ENCODE peak calls at places on chromosomes 11 and 22, in four cellular contexts. F is mesendoderm, C is H9, V is H1. L is an unnamed sample.
A peak's percentile ranks its signal among the peaks of the same experiment; 100 is the strongest.

GRCh38 chr11:68099474-68100405 is 21.4 kb downstream of the CHKA start:
- DNase-seq in F (peak; percentile 70), C (no peak), V (no peak), L (no peak)

GRCh38 chr22:19663821-19664325 is 50.4 kb upstream of the SEPTIN5 start:
- DNase-seq in F (peak; percentile 13), C (no peak), V (no peak), L (peak; percentile 61)

GRCh38 chr11:62372871-62373270 is 35.6 kb downstream of the ASRGL1 start:
- DNase-seq in F (no peak), C (no peak), V (no peak), L (no peak)

GRCh38 chr11:19790831-19791552 is 78.4 kb downstream of the NAV2 start:
- DNase-seq in F (peak; percentile 64), C (peak; percentile 91), V (no peak), L (no peak)

GRCh38 chr11:66056541-66056940 is 4.4 kb downstream of the SF3B2 start:
- DNase-seq in F (no peak), C (no peak), V (no peak), L (no peak)

GRCh38 chr11:111532365-111532709 is 8.2 kb upstream of the LAYN start:
- DNase-seq in F (no peak), C (no peak), V (no peak), L (no peak)

GRCh38 chr11:74686792-74687191 is 44.4 kb downstream of the CHRDL2 start:
- DNase-seq in F (no peak), C (no peak), V (no peak), L (peak; percentile 82)

GRCh38 chr11:123300874-123301695 is 106.0 kb upstream of the CLMP start:
- DNase-seq in F (peak; percentile 84), C (no peak), V (no peak), L (peak; percentile 68)

GRCh38 chr11:95389427-95389826 is 158.4 kb upstream of the SESN3 start:
- DNase-seq in F (no peak), C (no peak), V (no peak), L (no peak)

GRCh38 chr22:38298312-38299000 is 18.8 kb downstream of the CSNK1E start:
- DNase-seq in F (peak; percentile 96), C (peak; percentile 74), V (no peak), L (peak; percentile 88)

GRCh38 chr11:125931681-125932080 is 14.2 kb upstream of the VSIG10L2 start:
- DNase-seq in F (no peak), C (no peak), V (no peak), L (no peak)

GRCh38 chr11:108733479-108734116 is 68.7 kb downstream of the DDX10 start:
- DNase-seq in F (peak; percentile 31), C (no peak), V (no peak), L (peak; percentile 62)

GRCh38 chr11:1568451-1568911 is 3.6 kb downstream of the DUSP8 start:
- DNase-seq in F (peak; percentile 96), C (peak; percentile 84), V (no peak), L (no peak)

GRCh38 chr11:111469200-111469599 is 43.0 kb downstream of the BTG4 start:
- DNase-seq in F (no peak), C (no peak), V (no peak), L (peak; percentile 45)

GRCh38 chr11:109320595-109320994 is 101.4 kb upstream of the C11orf87 start:
- DNase-seq in F (peak; percentile 43), C (no peak), V (no peak), L (peak; percentile 34)

GRCh38 chr11:20125927-20126326 is 34.3 kb downstream of the DBX1 start:
- DNase-seq in F (peak; percentile 71), C (no peak), V (no peak), L (peak; percentile 79)

GRCh38 chr11:44632466-44633123 is 67.1 kb downstream of the CD82 start:
- DNase-seq in F (peak; percentile 77), C (peak; percentile 70), V (no peak), L (no peak)

GRCh38 chr11:69887841-69888670 is 68.8 kb upstream of the FGF3 start:
- DNase-seq in F (no peak), C (no peak), V (no peak), L (no peak)

GRCh38 chr11:92501346-92501745 is 276.7 kb downstream of the FAT3 start:
- DNase-seq in F (no peak), C (no peak), V (no peak), L (no peak)
- H4K5ac ChIP-seq in F (no peak overlapping the region), C (no peak overlapping the region), V (no peak overlapping the region), L (no peak overlapping the region)

DNA sequence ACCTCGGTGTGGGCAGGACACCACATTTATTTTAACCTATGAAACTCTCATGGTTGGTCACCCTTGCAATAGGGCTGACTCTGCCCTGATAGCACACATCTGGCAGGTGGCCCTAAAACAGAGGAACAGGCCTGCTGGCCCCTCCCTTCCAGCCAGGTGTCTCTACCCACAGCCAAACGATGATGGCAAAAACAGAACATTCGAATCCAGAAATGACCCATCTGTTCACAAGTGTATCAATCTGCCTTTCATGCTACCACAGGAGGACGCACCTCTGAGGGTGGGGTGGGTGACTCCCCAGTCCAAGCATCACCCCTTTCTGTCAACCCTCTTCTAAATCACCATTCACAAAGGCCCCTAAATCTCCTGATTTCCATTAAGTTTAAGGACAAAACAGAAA is 118.1 kb downstream of the ETS1 start:
- DNase-seq in F (no peak), C (no peak), V (no peak), L (no peak)
- H4K5ac ChIP-seq in F (no peak overlapping the region), C (no peak overlapping the region), V (no peak overlapping the region), L (no peak overlapping the region)

GRCh38 chr11:3861698-3862097 is 6.2 kb downstream of the STIM1 start:
- DNase-seq in F (no peak), C (no peak), V (no peak), L (no peak)
- H4K5ac ChIP-seq in F (no peak overlapping the region), C (no peak overlapping the region), V (no peak overlapping the region), L (no peak overlapping the region)

GRCh38 chr22:20764729-20765128 is 9.2 kb upstream of the SERPIND1 start:
- DNase-seq in F (no peak), C (no peak), V (no peak), L (no peak)

GRCh38 chr22:20764053-20764720 is 9.7 kb upstream of the SERPIND1 start:
- DNase-seq in F (no peak), C (no peak), V (no peak), L (no peak)

GRCh38 chr22:20761536-20761935 is 12.4 kb upstream of the SERPIND1 start:
- DNase-seq in F (no peak), C (no peak), V (no peak), L (peak; percentile 55)

GRCh38 chr22:20762233-20762796 is 11.6 kb upstream of the SERPIND1 start:
- DNase-seq in F (no peak), C (no peak), V (no peak), L (no peak)

DNA sequence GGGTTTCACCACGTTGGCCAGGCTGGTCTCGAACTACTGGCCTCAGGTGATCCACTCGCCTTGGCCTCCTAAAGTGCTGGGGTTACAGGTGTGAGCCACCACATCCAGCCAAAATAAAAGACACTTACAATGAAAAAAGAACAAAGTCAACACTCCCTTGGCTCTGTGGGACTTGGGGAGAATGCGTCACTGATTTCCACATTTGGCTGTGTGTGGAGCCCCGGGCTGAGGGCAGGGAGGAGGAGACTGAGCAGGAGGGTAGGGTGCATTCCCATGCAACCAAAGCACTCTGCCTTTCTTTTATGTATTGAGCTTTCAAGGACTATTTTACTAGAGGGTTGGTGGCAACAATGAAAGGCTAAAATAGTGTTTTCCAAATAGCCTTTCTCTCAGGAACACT is 10.3 kb upstream of the SERPIND1 start:
- DNase-seq in F (no peak), C (no peak), V (no peak), L (no peak)
- H4K5ac ChIP-seq in F (no peak overlapping the region), C (no peak overlapping the region), V (no peak overlapping the region), L (no peak overlapping the region)

L was measured in IMR-90.